ENCODE peak calls at places on chromosomes 7 and 10, in six cellular contexts. V is WTC11, F is heart left ventricle, T is GM13976, R is AG10803, J is foreskin fibroblast. O is an unnamed sample.

GRCh38 chr10:63521389-63522128 is at the start of gene REEP3:
- DNase-seq in R (peak), T (peak), J (peak), V (peak), F (peak), O (peak)

GRCh38 chr7:50632561-50633413 is 67.6 kb upstream of the DDC start:
- DNase-seq in J (peak), T (peak), F (no peak), R (peak), V (peak), O (peak)

GRCh38 chr7:101817031-101817929 is at the start of gene CUX1:
- DNase-seq in V (peak), T (peak), J (peak), R (no peak), F (no peak), O (peak)

GRCh38 chr7:124680304-124680703 is 85.3 kb downstream of the GPR37 start:
- DNase-seq in F (no peak), J (no peak), T (no peak), V (no peak), R (no peak), O (no peak)

GRCh38 chr7:24477807-24478655 is 95.2 kb upstream of the PALS2 start:
- DNase-seq in V (peak), T (no peak), J (peak), R (peak), F (no peak), O (no peak)

GRCh38 chr7:94763268-94763667 is 107.3 kb upstream of the SGCE start:
- DNase-seq in R (peak), J (peak), V (no peak), F (no peak), T (no peak), O (no peak)

GRCh38 chr10:120511165-120511564 is 54.1 kb downstream of the PLPP4 start:
- DNase-seq in R (peak), V (no peak), F (no peak), J (no peak), T (no peak), O (no peak)

GRCh38 chr10:131013281-131013680 is 298.2 kb downstream of the TCERG1L start:
- DNase-seq in R (no peak), T (no peak), J (no peak), F (no peak), V (no peak), O (no peak)

GRCh38 chr7:75040512-75040911 is 33.1 kb downstream of the RCC1L start:
- DNase-seq in V (no peak), F (no peak), T (peak), R (no peak), J (no peak), O (no peak)

GRCh38 chr7:36763084-36763807 is 39.0 kb upstream of the AOAH start:
- DNase-seq in R (peak), J (no peak), V (no peak), T (no peak), F (no peak), O (no peak)

GRCh38 chr10:103757531-103758293 is 97.7 kb downstream of the SH3PXD2A start:
- DNase-seq in F (peak), V (peak), J (peak), T (no peak), R (peak), O (no peak)

GRCh38 chr10:124025638-124026336 is 67.6 kb downstream of the CHST15 start:
- DNase-seq in F (no peak), T (peak), R (peak), J (peak), V (no peak), O (no peak)

GRCh38 chr7:130734525-130735272 is 692 bp upstream of the KLF14 start:
- DNase-seq in F (no peak), T (no peak), J (peak), R (no peak), V (no peak), O (no peak)

GRCh38 chr10:70137927-70138883 is 5.6 kb upstream of the AIFM2 start:
- DNase-seq in J (no peak), F (no peak), R (no peak), V (no peak), T (peak), O (no peak)

GRCh38 chr10:89591796-89592271 is 53.2 kb downstream of the PANK1 start:
- DNase-seq in J (peak), F (peak), V (no peak), T (no peak), R (peak), O (no peak)

GRCh38 chr10:103551619-103552602 is 58.4 kb downstream of the NEURL1 start:
- DNase-seq in F (no peak), R (no peak), J (no peak), T (no peak), V (peak), O (no peak)

GRCh38 chr7:936131-937054 is 18.1 kb downstream of the ADAP1 start:
- DNase-seq in T (peak), V (peak), R (no peak), F (peak), J (peak), O (no peak)

GRCh38 chr10:88385601-88386203 is 197.4 kb downstream of the RNLS start:
- DNase-seq in J (no peak), T (peak), F (no peak), R (no peak), V (peak), O (no peak)

GRCh38 chr7:46175221-46175620 is 254.1 kb upstream of the IGFBP3 start:
- DNase-seq in T (no peak), R (no peak), V (no peak), F (no peak), J (no peak), O (no peak)

GRCh38 chr10:98414932-98415709 is at the start of gene PYROXD2:
- DNase-seq in R (peak), F (peak), T (peak), V (peak), J (peak), O (peak)

GRCh38 chr7:1814089-1814811 is 144.2 kb downstream of the ELFN1 start:
- DNase-seq in V (no peak), T (no peak), F (no peak), R (no peak), J (no peak), O (no peak)

GRCh38 chr7:3564231-3564630 is 263.2 kb downstream of the SDK1 start:
- DNase-seq in V (no peak), T (no peak), J (no peak), F (no peak), R (no peak), O (no peak)

GRCh38 chr7:30412810-30413504 is 65.6 kb downstream of the NOD1 start:
- DNase-seq in V (no peak), J (peak), T (peak), F (no peak), R (peak), O (no peak)

GRCh38 chr10:11232222-11232961 is 214.7 kb downstream of the CELF2 start:
- DNase-seq in V (no peak), R (no peak), J (no peak), T (no peak), F (no peak), O (no peak)

GRCh38 chr10:132916421-132916841 is 25.9 kb downstream of the CFAP46 start:
- DNase-seq in R (no peak), F (peak), T (no peak), J (no peak), V (no peak), O (no peak)

GRCh38 chr10:72593963-72594362 is 31.9 kb downstream of the MICU1 start:
- DNase-seq in F (no peak), T (no peak), R (no peak), V (no peak), J (no peak), O (no peak)

GRCh38 chr10:69845574-69846251 is 44.0 kb downstream of the COL13A1 start:
- DNase-seq in R (peak), V (no peak), F (peak), J (peak), T (no peak), O (no peak)

GRCh38 chr10:48941427-48942075 is 1.9 kb upstream of the LRRC18 start:
- DNase-seq in F (no peak), R (no peak), T (no peak), J (no peak), V (no peak), O (no peak)

GRCh38 chr7:127628445-127628844 is 10.5 kb upstream of the PAX4 start:
- DNase-seq in F (no peak), J (peak), R (no peak), T (no peak), V (peak), O (no peak)
- TF ChIP-seq CTCF in F (no peak), J (no peak), R (no peak), T (peak), V (no peak), O (no peak)

DNA sequence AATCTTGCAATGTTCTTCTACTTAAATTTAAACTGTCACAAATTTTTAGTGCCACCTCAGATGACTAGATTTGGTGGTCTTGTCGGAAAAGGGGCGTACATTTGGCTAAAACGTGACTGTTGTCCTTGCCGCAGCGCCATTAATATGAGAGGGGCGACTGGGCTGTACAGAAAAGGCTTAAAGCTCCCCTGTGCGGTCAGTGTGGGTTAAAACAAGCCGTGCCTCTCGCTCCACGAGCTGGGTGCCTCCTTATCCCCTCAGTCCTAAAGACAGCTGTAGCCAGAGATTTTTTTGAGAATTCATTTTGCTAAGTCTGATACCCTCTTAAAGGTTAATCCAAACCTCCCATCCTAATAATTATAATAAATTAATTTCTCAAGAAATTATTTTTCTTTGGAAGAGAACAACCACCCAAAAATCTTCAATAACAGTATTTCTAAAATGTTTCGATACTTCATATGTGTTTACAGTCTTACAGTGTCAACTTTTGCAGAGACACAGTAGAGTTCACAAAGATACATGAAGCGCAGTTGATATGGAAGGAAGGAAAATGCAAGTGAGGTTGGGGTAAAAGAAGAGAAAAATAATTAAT is 68.6 kb downstream of the C7orf25 start:
- DNase-seq in F (peak), V (peak), R (peak), J (peak), T (no peak), O (no peak)
- TF ChIP-seq CTCF in F (peak), V (peak), R (peak), J (peak), T (peak), O (peak)

DNA sequence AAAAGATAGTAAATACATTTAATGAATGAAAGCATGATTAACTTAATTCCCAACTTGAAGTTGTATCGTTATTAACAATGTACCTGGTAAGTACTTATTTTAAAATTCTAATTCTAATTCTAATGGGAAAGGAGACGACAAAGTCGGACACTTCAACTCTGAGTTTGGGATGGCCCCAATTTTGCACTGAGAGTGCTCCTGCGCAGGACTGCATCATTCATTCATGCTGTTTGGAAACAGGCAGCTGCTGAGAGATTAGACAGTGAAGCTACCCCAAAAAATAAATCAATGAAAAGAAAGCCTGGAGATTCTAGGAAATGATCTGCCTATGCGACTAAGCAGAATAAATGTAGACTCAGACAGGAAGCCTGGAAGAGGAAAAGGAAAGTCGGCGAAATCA is 141.7 kb upstream of the VKORC1L1 start:
- DNase-seq in T (no peak), F (no peak), R (no peak), V (no peak), J (no peak), O (no peak)
- TF ChIP-seq CTCF in T (no peak), F (no peak), R (no peak), V (no peak), J (no peak), O (no peak)

GRCh38 chr10:26015092-26015491 is 81.1 kb downstream of the MYO3A start:
- DNase-seq in T (no peak), V (no peak), F (no peak), J (no peak), R (no peak), O (no peak)
- TF ChIP-seq CTCF in T (no peak), V (no peak), F (no peak), J (no peak), R (no peak), O (no peak)

DNA sequence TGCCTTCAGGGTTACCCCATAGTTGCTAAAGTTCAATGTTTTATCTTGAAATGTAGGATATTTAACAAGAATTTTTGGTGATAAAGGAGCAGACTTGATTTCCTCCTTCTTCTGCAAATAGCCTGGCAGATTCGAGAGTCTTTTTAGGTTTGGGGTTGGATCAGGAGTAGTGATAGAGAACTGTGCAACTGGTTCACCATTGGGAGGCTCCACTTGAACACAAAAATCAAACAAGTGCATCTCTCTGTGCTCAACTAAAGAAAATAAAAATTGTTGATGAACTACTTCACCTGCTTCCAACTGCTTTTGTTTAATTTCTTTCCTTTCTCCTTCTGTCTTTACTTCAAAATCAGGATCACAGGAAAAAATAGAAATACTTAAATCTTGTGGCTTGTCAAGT is 58.5 kb downstream of the MACC1 start:
- DNase-seq in F (no peak), J (peak), T (no peak), V (no peak), R (peak), O (no peak)
- TF ChIP-seq CTCF in F (peak), J (peak), T (peak), V (no peak), R (peak), O (no peak)

DNA sequence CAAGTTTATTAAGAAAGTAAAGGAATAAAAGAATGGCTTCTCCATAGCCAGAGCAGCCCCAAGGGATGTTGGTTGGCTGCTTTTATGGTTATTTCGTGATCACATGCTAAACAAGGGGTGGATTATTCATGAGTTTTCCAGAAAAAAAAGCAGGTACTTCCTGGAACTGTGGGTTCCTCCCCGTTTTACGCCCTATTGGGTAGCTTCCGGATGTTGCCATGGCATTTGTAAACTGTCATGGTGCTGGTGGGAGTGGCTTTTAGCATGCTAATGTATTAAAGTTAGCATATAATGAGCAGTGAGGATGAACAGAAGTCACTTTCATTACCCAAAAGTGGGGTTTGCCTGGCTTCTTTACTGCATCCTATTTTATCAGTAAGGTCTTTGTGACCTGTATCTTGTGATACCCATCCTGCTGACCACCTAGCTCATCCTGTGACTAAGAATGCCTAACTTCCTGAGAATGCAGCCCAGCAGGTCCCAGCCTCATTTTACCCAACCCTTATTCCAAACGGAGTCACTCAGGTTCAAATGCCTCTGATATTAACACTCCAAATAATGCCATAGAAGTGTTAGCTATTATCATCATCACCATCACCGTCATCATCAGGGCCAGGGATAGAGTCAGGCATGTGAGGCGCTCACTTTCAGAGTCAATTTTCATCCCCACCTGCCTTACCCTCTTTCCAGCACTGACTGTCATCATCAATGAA is 85.7 kb downstream of the SLC16A9 start:
- DNase-seq in J (no peak), V (no peak), T (no peak), F (no peak), R (no peak), O (no peak)
- TF ChIP-seq CTCF in J (no peak), V (no peak), T (no peak), F (no peak), R (no peak), O (no peak)

GRCh38 chr10:112222799-112223198 is 39.2 kb upstream of the GPAM start:
- DNase-seq in J (no peak), T (no peak), F (no peak), V (no peak), R (no peak), O (no peak)

GRCh38 chr10:112221545-112221944 is 38.0 kb upstream of the GPAM start:
- DNase-seq in J (no peak), F (no peak), T (no peak), R (peak), V (no peak), O (no peak)

GRCh38 chr10:112224933-112225529 is 41.5 kb upstream of the GPAM start:
- DNase-seq in T (no peak), R (no peak), V (no peak), F (no peak), J (no peak), O (no peak)

GRCh38 chr10:112225771-112226438 is 42.3 kb upstream of the GPAM start:
- DNase-seq in V (no peak), J (no peak), R (no peak), F (no peak), T (no peak), O (no peak)

GRCh38 chr10:112223725-112224124 is 40.2 kb upstream of the GPAM start:
- DNase-seq in J (no peak), F (no peak), V (no peak), R (no peak), T (no peak), O (no peak)
- TF ChIP-seq CTCF in J (no peak), F (no peak), V (no peak), R (no peak), T (no peak), O (no peak)

DNA sequence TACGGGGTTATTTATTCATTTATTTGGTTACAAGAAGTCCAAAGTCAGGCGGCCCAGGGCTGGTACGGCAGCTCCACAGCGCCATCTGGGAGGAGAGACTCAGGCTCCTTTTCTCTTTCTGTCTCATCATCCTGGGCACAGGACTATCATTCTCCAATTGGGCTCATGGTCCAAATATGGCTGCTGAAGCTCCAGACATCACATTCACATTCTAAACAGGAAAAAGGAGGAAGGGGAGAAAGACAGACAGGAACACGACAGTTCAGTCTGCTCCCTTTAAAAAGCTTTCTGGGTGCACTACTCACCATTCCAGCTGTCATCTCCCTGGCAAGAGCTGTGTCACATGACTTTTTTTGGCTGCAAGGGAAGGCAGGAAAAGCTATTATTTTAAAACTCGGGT is 74.4 kb upstream of the PDZD8 start:
- DNase-seq in F (no peak), T (no peak), J (peak), V (peak), R (no peak), O (no peak)
- TF ChIP-seq CTCF in F (no peak), T (no peak), J (no peak), V (no peak), R (peak), O (no peak)

DNA sequence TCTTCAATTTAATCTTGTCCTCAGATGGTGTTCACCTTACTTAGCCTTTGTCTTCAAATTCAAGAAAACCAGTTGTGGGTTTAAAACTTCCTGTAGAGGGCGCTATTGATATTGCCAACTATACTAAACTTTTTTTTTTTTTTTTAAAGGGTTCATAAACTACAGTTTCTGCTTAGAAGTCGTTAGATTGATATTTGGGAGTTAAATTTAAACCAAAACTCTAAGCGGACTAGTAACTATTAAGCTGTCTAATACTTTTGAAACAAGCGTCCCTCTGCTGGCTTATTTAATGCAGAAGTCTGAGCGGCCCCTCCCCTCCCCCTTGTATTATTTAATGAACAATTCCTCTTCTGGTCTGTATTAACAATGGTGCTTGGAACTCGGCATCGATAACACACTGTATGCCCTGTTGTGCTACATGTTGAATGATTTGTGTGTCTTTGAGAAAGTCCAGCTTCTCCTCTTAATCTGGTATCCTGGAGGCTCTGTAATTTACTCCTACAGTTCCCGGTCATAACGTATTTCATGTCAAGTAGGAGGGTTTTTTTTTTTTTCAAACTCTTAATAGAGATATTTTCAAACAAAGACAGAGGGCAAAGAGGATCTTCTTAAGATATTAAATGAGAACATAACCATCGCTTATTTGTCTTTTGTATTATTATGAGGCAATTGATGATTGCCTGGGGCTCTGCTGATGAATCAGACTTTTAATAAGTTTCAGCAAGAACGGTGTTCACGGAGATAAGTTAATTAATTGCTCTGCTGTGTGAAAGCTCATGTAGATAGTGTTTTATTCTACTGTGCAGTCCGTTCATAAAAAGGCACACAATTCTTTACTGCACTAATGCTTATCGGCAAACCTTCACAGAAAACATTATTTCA is 22.6 kb upstream of the CREB5 start:
- DNase-seq in J (peak), T (peak), F (no peak), V (no peak), R (peak), O (no peak)
- TF ChIP-seq CTCF in J (peak), T (peak), F (peak), V (peak), R (peak), O (peak)

O was measured in progenitor cell of endocrine pancreas.